ENCODE peak calls at places on chromosomes 11 and 22, in four cellular contexts. U is activated CD4-positive, alpha-beta T cell treated with anti-CD3 and anti-CD28 coated beads for 48 hours; V is stimulated activated CD8-positive, alpha-beta memory T cell treated with anti-CD3 and anti-CD28 coated beads, Interleukin-4, amount 100 ng/mL, for 1 hour; L is Daoy. K is an unnamed sample.

GRCh38 chr11:97751952-97752351 is 1268.8 kb upstream of the CNTN5 start:
- DNase-seq in U (no peak), V (no peak), L (no peak), K (peak)

GRCh38 chr22:50523458-50523805 is 2.0 kb downstream of the SCO2 start:
- DNase-seq in U (no peak), V (no peak), L (no peak), K (no peak)

GRCh38 chr11:120310875-120311274 is 14.2 kb upstream of the TLCD5 start:
- DNase-seq in U (no peak), V (no peak), L (no peak), K (no peak)

GRCh38 chr11:118223992-118224391 is 819 bp downstream of the JAML start:
- DNase-seq in U (peak), V (no peak), L (no peak), K (no peak)

GRCh38 chr22:40406063-40406890 is 35.9 kb downstream of the SGSM3 start:
- DNase-seq in U (no peak), V (no peak), L (no peak), K (peak)

GRCh38 chr11:88250566-88251080 is 75.4 kb upstream of the RAB38 start:
- DNase-seq in U (no peak), V (no peak), L (no peak), K (no peak)

GRCh38 chr11:113505541-113506375 is 30.6 kb upstream of the DRD2 start:
- DNase-seq in U (no peak), V (no peak), L (peak), K (no peak)

GRCh38 chr11:8317164-8317563 is 53.5 kb upstream of the LMO1 start:
- DNase-seq in U (no peak), V (no peak), L (peak), K (no peak)

GRCh38 chr22:26542831-26543230 is 30.6 kb upstream of the TFIP11 start:
- DNase-seq in U (no peak), V (no peak), L (no peak), K (no peak)

GRCh38 chr11:8872017-8872416 is 39.0 kb upstream of the AKIP1 start:
- DNase-seq in U (no peak), V (no peak), L (no peak), K (no peak)

GRCh38 chr11:120781486-120782120 is 242.3 kb upstream of the TBCEL start:
- DNase-seq in U (no peak), V (no peak), L (no peak), K (no peak)

GRCh38 chr11:132284048-132284447 is 913.6 kb downstream of the NTM start:
- DNase-seq in U (no peak), V (no peak), L (no peak), K (no peak)

GRCh38 chr22:44571566-44572413 is 73.8 kb upstream of the RTL6 start:
- DNase-seq in U (no peak), V (no peak), L (no peak), K (peak)

GRCh38 chr11:76615950-76616349 is 54.6 kb downstream of the LRRC32 start:
- DNase-seq in U (no peak), V (no peak), L (no peak), K (peak)

GRCh38 chr11:57424802-57425564 is 1.9 kb downstream of the SLC43A3 start:
- DNase-seq in U (peak), V (peak), L (peak), K (no peak)

GRCh38 chr11:11588890-11589289 is 32.9 kb downstream of the GALNT18 start:
- DNase-seq in U (no peak), V (no peak), L (no peak), K (no peak)

GRCh38 chr22:31248138-31248745 is 36.1 kb downstream of the LIMK2 start:
- DNase-seq in U (peak), V (peak), L (peak), K (peak)

GRCh38 chr11:117094776-117095175 is 3.5 kb downstream of the SIK3 start:
- DNase-seq in U (no peak), V (no peak), L (no peak), K (no peak)

GRCh38 chr22:31271485-31271884 is 20.8 kb downstream of the PIK3IP1 start:
- DNase-seq in U (no peak), V (no peak), L (no peak), K (no peak)

GRCh38 chr11:96207459-96208449 is 135.2 kb downstream of the MAML2 start:
- DNase-seq in U (peak), V (no peak), L (no peak), K (no peak)

GRCh38 chr22:18068991-18069390 is 8.8 kb upstream of the PEX26 start:
- DNase-seq in U (no peak), V (no peak), L (no peak), K (no peak)

GRCh38 chr22:41925783-41926460 is 684 bp downstream of the TNFRSF13C start:
- DNase-seq in U (peak), V (peak), L (peak), K (no peak)

GRCh38 chr11:46363455-46363920 is 16.2 kb downstream of the DGKZ start:
- DNase-seq in U (no peak), V (no peak), L (peak), K (no peak)

GRCh38 chr11:132427611-132428010 is 1057.2 kb downstream of the NTM start:
- DNase-seq in U (no peak), V (no peak), L (peak), K (no peak)

GRCh38 chr22:44365832-44366231 is 53.1 kb upstream of the SHISAL1 start:
- DNase-seq in U (no peak), V (no peak), L (no peak), K (no peak)

GRCh38 chr11:10303558-10304363 is 1.1 kb upstream of the ADM start:
- DNase-seq in U (peak), V (no peak), L (peak), K (no peak)

GRCh38 chr11:44936527-44936926 is 14.2 kb downstream of the TP53I11 start:
- DNase-seq in U (peak), V (peak), L (peak), K (no peak)

GRCh38 chr11:108027057-108027456 is 18.4 kb downstream of the CUL5 start:
- DNase-seq in U (no peak), V (no peak), L (peak), K (no peak)

GRCh38 chr11:36141595-36141994 is 147.6 kb downstream of the COMMD9 start:
- DNase-seq in U (no peak), V (no peak), L (no peak), K (no peak)

GRCh38 chr11:62147545-62147944 is 23.7 kb downstream of the INCENP start:
- DNase-seq in U (peak), V (no peak), L (no peak), K (peak)

GRCh38 chr22:41939981-41940852 is 6.7 kb downstream of the CENPM start:
- DNase-seq in U (peak), V (peak), L (peak), K (no peak)

GRCh38 chr11:79021601-79022000 is 419.2 kb downstream of the TENM4 start:
- DNase-seq in U (no peak), V (no peak), L (no peak), K (no peak)

GRCh38 chr11:13007702-13008435 is 1.2 kb upstream of the RASSF10 start:
- DNase-seq in U (no peak), V (no peak), L (no peak), K (no peak)

GRCh38 chr22:22591348-22592299 is 32.6 kb upstream of the PRAME start:
- DNase-seq in U (no peak), V (no peak), L (no peak), K (no peak)

K was measured in mesenteric fat pad.